ENCODE peak calls at places on chromosomes 12 and 14, in nine cellular contexts. H is suprapubic skin, U is RCC 7860, D is pons, T is mucosa of gallbladder, O is A549, K is glutamatergic neuron, Y is T-cell, G is naive B cell. A is an unnamed sample.

GRCh38 chr12:116236148-116236731 is 41.3 kb downstream of the MED13L start:
- DNase-seq in H (no peak), U (peak), D (peak), T (peak), O (peak), K (peak), Y (peak), G (peak), A (peak)

GRCh38 chr12:25761356-25761755 is 197.1 kb upstream of the RASSF8 start:
- DNase-seq in H (no peak), U (no peak), D (no peak), T (no peak), O (no peak), K (no peak), Y (no peak), G (no peak), A (no peak)

GRCh38 chr12:13193403-13194100 is 3.0 kb upstream of the EMP1 start:
- DNase-seq in H (no peak), U (no peak), D (no peak), T (no peak), O (no peak), K (no peak), Y (no peak), G (no peak), A (no peak)

GRCh38 chr12:57817261-57817989 is 1.1 kb downstream of the AVIL start:
- DNase-seq in H (no peak), U (no peak), D (no peak), T (no peak), O (no peak), K (no peak), Y (no peak), G (no peak), A (no peak)

GRCh38 chr12:75446857-75447256 is 33.7 kb upstream of the GLIPR1 start:
- DNase-seq in H (no peak), U (peak), D (no peak), T (no peak), O (peak), K (no peak), Y (no peak), G (no peak), A (no peak)

GRCh38 chr12:119171266-119171665 is 7.5 kb upstream of the HSPB8 start:
- DNase-seq in H (no peak), U (no peak), D (no peak), T (no peak), O (no peak), K (no peak), Y (no peak), G (no peak), A (no peak)

GRCh38 chr14:101355284-101355683 is 206.0 kb upstream of the DIO3 start:
- DNase-seq in H (no peak), U (no peak), D (no peak), T (peak), O (no peak), K (no peak), Y (no peak), G (no peak), A (no peak)

GRCh38 chr12:104733717-104734175 is 224.3 kb downstream of the SLC41A2 start:
- DNase-seq in H (no peak), U (no peak), D (no peak), T (no peak), O (no peak), K (no peak), Y (peak), G (no peak), A (no peak)

GRCh38 chr12:28237423-28237822 is 47.2 kb downstream of the CCDC91 start:
- DNase-seq in H (no peak), U (no peak), D (no peak), T (no peak), O (no peak), K (peak), Y (no peak), G (no peak), A (no peak)

GRCh38 chr12:125140918-125141573 is 75.8 kb downstream of the AACS start:
- DNase-seq in H (no peak), U (peak), D (no peak), T (no peak), O (peak), K (no peak), Y (no peak), G (no peak), A (no peak)

GRCh38 chr12:83042441-83043215 is 355.9 kb downstream of the TMTC2 start:
- DNase-seq in H (no peak), U (no peak), D (no peak), T (no peak), O (no peak), K (no peak), Y (no peak), G (no peak), A (no peak)

GRCh38 chr12:58171914-58172313 is 230.5 kb downstream of the ATP23 start:
- DNase-seq in H (no peak), U (no peak), D (peak), T (peak), O (no peak), K (no peak), Y (no peak), G (no peak), A (no peak)

GRCh38 chr14:68937790-68938514 is 41.1 kb downstream of the ACTN1 start:
- DNase-seq in H (no peak), U (no peak), D (no peak), T (peak), O (no peak), K (no peak), Y (no peak), G (no peak), A (no peak)

GRCh38 chr12:91172051-91172450 is 10.6 kb downstream of the DCN start:
- DNase-seq in H (no peak), U (no peak), D (no peak), T (no peak), O (no peak), K (no peak), Y (no peak), G (no peak), A (no peak)

GRCh38 chr14:105492966-105493871 is 2.2 kb downstream of the TEDC1 start:
- DNase-seq in H (no peak), U (no peak), D (no peak), T (no peak), O (no peak), K (peak), Y (no peak), G (no peak), A (no peak)

GRCh38 chr12:75460194-75460593 is 20.4 kb upstream of the GLIPR1 start:
- DNase-seq in H (no peak), U (no peak), D (no peak), T (no peak), O (no peak), K (no peak), Y (no peak), G (no peak), A (no peak)